ENCODE peak calls at places on chromosomes 12 and 14, in ten cellular contexts. Y is prostate gland, D is nephron progenitor cell, G is fibroblast of pulmonary artery, E is glutamatergic neuron, H is IMR-90, U is right atrium auricular region, N is cardiac muscle cell, T is OCI-LY7, S is mucosa of descending colon. J is an unnamed sample.

GRCh38 chr12:131723532-131723931 is 12.6 kb downstream of the SFSWAP start:
- DNase-seq in Y (no peak), D (no peak), G (no peak), E (no peak), H (no peak), U (peak; percentile 9), N (no peak), T (no peak), S (no peak), J (no peak)

GRCh38 chr12:110739488-110739887 is 3.2 kb downstream of the PPP1CC start:
- DNase-seq in Y (no peak), D (no peak), G (no peak), E (no peak), H (no peak), U (peak; percentile 5), N (no peak), T (peak; percentile 68), S (no peak), J (no peak)

GRCh38 chr14:28488658-28489057 is 277.9 kb upstream of the FOXG1 start:
- DNase-seq in Y (no peak), D (no peak), G (no peak), E (no peak), H (no peak), U (no peak), N (no peak), T (no peak), S (no peak), J (no peak)

GRCh38 chr14:74955229-74955999 is at the start of gene PGF:
- DNase-seq in Y (peak; percentile 50), D (peak; percentile 84), G (peak; percentile 44), E (peak; percentile 73), H (no peak), U (no peak), N (peak; percentile 84), T (no peak), S (peak; percentile 79), J (peak; percentile 64)

GRCh38 chr12:53049582-53050318 is at the start of gene TNS2:
- DNase-seq in Y (no peak), D (peak; percentile 69), G (peak; percentile 81), E (peak; percentile 46), H (peak; percentile 40), U (peak; percentile 95), N (peak; percentile 35), T (no peak), S (peak; percentile 66), J (no peak)

GRCh38 chr14:75523771-75524171 is 1.5 kb downstream of the BATF start:
- DNase-seq in Y (no peak), D (no peak), G (peak; percentile 54), E (no peak), H (peak; percentile 18), U (no peak), N (no peak), T (no peak), S (no peak), J (no peak)

GRCh38 chr14:68910540-68910939 is 68.6 kb downstream of the ACTN1 start:
- DNase-seq in Y (no peak), D (no peak), G (peak; percentile 28), E (no peak), H (peak; percentile 41), U (no peak), N (no peak), T (peak; percentile 10), S (no peak), J (no peak)

GRCh38 chr12:66552753-66553152 is 126.1 kb downstream of the GRIP1 start:
- DNase-seq in Y (no peak), D (no peak), G (no peak), E (no peak), H (no peak), U (no peak), N (no peak), T (no peak), S (no peak), J (no peak)

GRCh38 chr14:51780741-51781140 is 79.7 kb upstream of the GNG2 start:
- DNase-seq in Y (no peak), D (peak; percentile 18), G (peak; percentile 45), E (no peak), H (peak; percentile 42), U (no peak), N (peak; percentile 49), T (no peak), S (no peak), J (no peak)

GRCh38 chr14:99531221-99532096 is 50.2 kb downstream of the CCNK start:
- DNase-seq in Y (no peak), D (no peak), G (peak; percentile 74), E (no peak), H (peak; percentile 81), U (no peak), N (no peak), T (no peak), S (no peak), J (no peak)

GRCh38 chr12:56243731-56244181 is 13.9 kb downstream of the SLC39A5 start:
- DNase-seq in Y (no peak), D (no peak), G (no peak), E (no peak), H (no peak), U (no peak), N (peak; percentile 43), T (no peak), S (no peak), J (no peak)

GRCh38 chr12:56241424-56242205 is 11.8 kb downstream of the SLC39A5 start:
- DNase-seq in Y (no peak), D (no peak), G (no peak), E (no peak), H (no peak), U (no peak), N (no peak), T (no peak), S (no peak), J (no peak)

GRCh38 chr12:56247923-56248322 is 10.3 kb downstream of the ANKRD52 start:
- DNase-seq in Y (no peak), D (no peak), G (no peak), E (no peak), H (no peak), U (no peak), N (no peak), T (no peak), S (no peak), J (no peak)

GRCh38 chr12:56242986-56243385 is 13.1 kb downstream of the SLC39A5 start:
- DNase-seq in Y (no peak), D (no peak), G (no peak), E (no peak), H (no peak), U (no peak), N (no peak), T (no peak), S (no peak), J (no peak)

GRCh38 chr12:56244494-56244893 is 13.7 kb downstream of the ANKRD52 start:
- DNase-seq in Y (no peak), D (no peak), G (no peak), E (no peak), H (no peak), U (no peak), N (no peak), T (no peak), S (no peak), J (no peak)
- TF ChIP-seq CTCF in Y (no peak), D (no peak), G (no peak), E (no peak), H (no peak), U (no peak), N (no peak), T (no peak), S (no peak), J (no peak)

GRCh38 chr12:124941170-124941527 is 26.7 kb upstream of the UBC start:
- DNase-seq in Y (no peak), D (no peak), G (no peak), E (no peak), H (no peak), U (no peak), N (no peak), T (no peak), S (no peak), J (no peak)

GRCh38 chr12:124938606-124939427 is 24.4 kb upstream of the UBC start:
- DNase-seq in Y (peak; percentile 86), D (peak; percentile 59), G (peak; percentile 92), E (peak; percentile 54), H (peak; percentile 88), U (peak; percentile 82), N (peak; percentile 81), T (peak; percentile 88), S (peak; percentile 82), J (no peak)

GRCh38 chr12:124939428-124940142 is 25.1 kb upstream of the UBC start:
- DNase-seq in Y (peak; percentile 77), D (peak; percentile 92), G (peak; percentile 94), E (peak; percentile 89), H (peak; percentile 98), U (peak; percentile 91), N (peak; percentile 89), T (peak; percentile 91), S (peak; percentile 90), J (no peak)

GRCh38 chr12:124940143-124940392 is 25.6 kb upstream of the UBC start:
- DNase-seq in Y (no peak), D (no peak), G (no peak), E (no peak), H (no peak), U (no peak), N (no peak), T (no peak), S (no peak), J (no peak)

DNA sequence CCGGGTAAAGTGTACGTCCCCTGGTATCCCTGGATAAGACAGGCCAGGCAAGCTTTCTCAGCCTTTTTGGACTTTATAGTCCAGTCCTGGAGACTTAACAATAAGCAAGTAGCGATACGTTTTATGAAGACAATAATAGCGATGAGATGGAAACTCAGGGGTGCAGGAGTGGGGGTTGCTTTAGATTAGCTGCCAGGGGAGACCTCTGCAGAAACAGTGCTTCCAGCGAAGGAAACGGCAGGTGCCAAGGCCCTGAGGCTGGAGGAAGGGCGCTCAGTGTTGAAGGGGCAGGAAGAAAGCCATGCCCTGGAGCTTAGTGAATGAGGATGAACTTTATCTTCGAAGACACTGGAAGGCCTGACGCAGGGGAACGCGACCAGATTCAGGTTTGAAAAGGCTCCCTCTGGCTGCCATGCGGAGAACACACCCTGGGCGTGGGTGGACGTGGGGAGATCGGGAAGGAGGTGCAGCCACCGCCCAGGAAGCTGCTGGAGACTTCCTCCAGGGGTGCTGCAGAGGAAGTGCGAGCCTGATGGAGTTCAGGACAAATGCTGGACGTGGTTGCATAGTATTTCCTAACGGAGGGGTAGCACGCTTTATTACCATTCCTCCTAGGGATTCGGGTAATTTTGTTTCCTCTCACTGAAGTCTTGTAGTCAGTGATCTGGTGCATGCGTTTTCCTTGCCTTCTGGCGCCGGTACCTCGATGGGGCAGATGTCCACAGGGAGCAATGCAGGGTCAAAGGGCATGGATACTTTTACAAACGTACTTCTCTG is 26.1 kb upstream of the UBC start:
- DNase-seq in Y (peak; percentile 90), D (peak; percentile 76), G (peak; percentile 90), E (peak; percentile 89), H (peak; percentile 87), U (peak; percentile 95), N (peak; percentile 89), T (peak; percentile 90), S (peak; percentile 95), J (peak; percentile 68)
- TF ChIP-seq CTCF in Y (peak; percentile 93), D (peak; percentile 74), G (peak; percentile 88), E (peak; percentile 76), H (peak; percentile 86), U (peak; percentile 94), N (peak; percentile 91), T (peak; percentile 92), S (peak; percentile 93), J (peak; percentile 91)

GRCh38 chr14:89388853-89389252 is 28.2 kb downstream of the FOXN3 start:
- DNase-seq in Y (no peak), D (no peak), G (peak; percentile 48), E (no peak), H (peak; percentile 43), U (no peak), N (no peak), T (no peak), S (no peak), J (no peak)
- TF ChIP-seq CTCF in Y (no peak), D (no peak), G (peak; percentile 42), E (no peak), H (peak; percentile 44), U (peak; percentile 50), N (peak; percentile 37), T (peak; percentile 25), S (no peak), J (no peak)

GRCh38 chr14:22476005-22476751 is 112.8 kb downstream of the DAD1 start:
- DNase-seq in Y (no peak), D (no peak), G (no peak), E (no peak), H (no peak), U (no peak), N (no peak), T (peak; percentile 72), S (no peak), J (no peak)
- TF ChIP-seq CTCF in Y (no peak), D (no peak), G (no peak), E (no peak), H (no peak), U (no peak), N (no peak), T (no peak), S (no peak), J (no peak)

J was measured in GM13977.